ENCODE peak calls at places on chromosome 2, in five cellular contexts. U is hepatocyte, I is IMR-90, R is PC-3, N is A549. M is an unnamed sample.

GRCh38 chr2:162582357-162582798 is 238.4 kb downstream of the GCA start:
- DNase-seq in U (peak), I (no peak), R (peak), N (peak), M (no peak)

GRCh38 chr2:96821113-96821512 is 5.0 kb downstream of the CNNM3 start:
- DNase-seq in U (no peak), I (no peak), R (no peak), N (no peak), M (no peak)

GRCh38 chr2:172813314-172813888 is 77.8 kb downstream of the RAPGEF4 start:
- DNase-seq in U (peak), I (peak), R (peak), N (peak), M (peak)

GRCh38 chr2:204134421-204134820 is 197.9 kb downstream of the ICOS start:
- DNase-seq in U (no peak), I (no peak), R (no peak), N (no peak), M (no peak)

GRCh38 chr2:23944527-23944926 is 4.3 kb downstream of the UBXN2A start:
- DNase-seq in U (no peak), I (no peak), R (no peak), N (no peak), M (no peak)

GRCh38 chr2:71190959-71191943 is 35.7 kb downstream of the PAIP2B start:
- DNase-seq in U (no peak), I (peak), R (peak), N (peak), M (no peak)

GRCh38 chr2:188414412-188414811 is 122.7 kb downstream of the GULP1 start:
- DNase-seq in U (no peak), I (peak), R (no peak), N (peak), M (no peak)

GRCh38 chr2:168397629-168398028 is 58.4 kb upstream of the CERS6 start:
- DNase-seq in U (no peak), I (no peak), R (no peak), N (no peak), M (no peak)

GRCh38 chr2:158102446-158102845 is 770 bp downstream of the UPP2 start:
- DNase-seq in U (no peak), I (no peak), R (peak), N (no peak), M (no peak)

GRCh38 chr2:176188969-176189665 is 649 bp downstream of the HOXD1 start:
- DNase-seq in U (peak), I (no peak), R (no peak), N (no peak), M (peak)

GRCh38 chr2:44731505-44731904 is 210.0 kb upstream of the SIX3 start:
- DNase-seq in U (no peak), I (no peak), R (no peak), N (no peak), M (no peak)

DNA sequence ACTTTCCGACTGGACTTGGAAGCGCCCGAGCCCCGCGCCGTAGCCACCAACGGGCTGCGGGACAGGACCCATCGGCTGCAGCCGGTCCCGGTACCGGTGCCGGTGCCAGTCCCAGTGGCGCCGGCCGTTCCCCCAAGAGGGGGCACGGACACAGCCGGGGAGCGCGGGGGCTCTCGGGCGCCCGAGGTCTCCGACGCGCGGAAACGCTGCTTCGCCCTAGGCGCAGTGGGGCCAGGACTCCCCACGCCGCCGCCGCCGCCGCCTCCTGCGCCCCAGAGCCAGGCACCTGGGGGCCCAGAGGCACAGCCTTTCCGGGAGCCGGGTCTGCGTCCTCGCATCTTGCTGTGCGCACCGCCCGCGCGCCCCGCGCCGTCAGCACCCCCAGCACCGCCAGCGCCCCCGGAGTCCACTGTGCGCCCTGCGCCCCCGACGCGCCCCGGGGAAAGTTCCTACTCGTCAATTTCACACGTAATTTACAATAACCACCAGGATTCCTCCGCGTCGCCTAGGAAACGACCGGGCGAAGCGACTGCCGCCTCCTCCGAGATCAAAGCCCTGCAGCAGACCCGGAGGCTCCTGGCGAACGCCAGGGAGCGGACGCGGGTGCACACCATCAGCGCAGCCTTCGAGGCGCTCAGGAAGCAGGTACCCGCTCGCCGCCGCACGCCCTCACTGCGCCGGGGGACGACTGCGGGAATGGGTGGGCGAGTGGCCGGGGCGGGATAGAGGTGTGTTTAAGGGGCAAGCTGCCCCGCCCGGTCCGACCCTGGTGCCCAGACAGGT is 713 bp downstream of the ATOH8 start:
- DNase-seq in U (peak), I (peak), R (no peak), N (peak), M (peak)
- TF ChIP-seq CTCF in U (no peak), I (no peak), R (no peak), N (no peak), M (no peak)

DNA sequence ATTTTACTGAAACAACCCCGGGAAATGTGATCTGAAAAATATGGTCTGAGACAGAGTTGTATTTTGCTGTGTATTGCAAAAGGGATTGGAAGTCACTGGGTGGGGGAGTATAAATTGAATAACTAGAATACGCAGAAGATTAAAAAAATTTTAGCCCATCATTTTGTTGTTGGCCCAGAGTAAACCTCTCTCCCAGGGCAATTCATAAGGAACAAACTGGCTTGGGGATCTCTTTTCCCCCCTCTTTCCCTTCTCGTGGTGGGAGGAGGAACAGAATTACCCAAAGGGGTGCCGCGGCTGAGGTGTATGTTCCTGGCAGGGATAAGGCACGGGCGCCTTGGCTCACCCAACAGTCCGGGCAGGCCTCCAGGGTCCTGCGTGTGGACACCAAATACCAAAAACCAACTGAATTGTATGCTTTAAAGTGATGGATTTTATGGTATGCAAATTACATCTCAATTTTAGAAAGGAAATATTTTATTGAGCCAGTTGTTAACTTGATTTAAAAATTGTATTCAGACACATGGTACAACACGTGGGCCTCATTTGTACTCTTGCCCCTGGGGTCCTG is 121.2 kb upstream of the SPRED2 start:
- DNase-seq in U (no peak), I (no peak), R (no peak), N (no peak), M (no peak)
- H3K4me2 ChIP-seq in U (no peak), I (no peak), R (peak), N (peak), M (no peak)

GRCh38 chr2:165015052-165015642 is 59.8 kb upstream of the SLC38A11 start:
- DNase-seq in U (peak), I (peak), R (peak), N (peak), M (peak)
- TF ChIP-seq CTCF in U (peak), I (peak), R (peak), N (peak), M (peak)

DNA sequence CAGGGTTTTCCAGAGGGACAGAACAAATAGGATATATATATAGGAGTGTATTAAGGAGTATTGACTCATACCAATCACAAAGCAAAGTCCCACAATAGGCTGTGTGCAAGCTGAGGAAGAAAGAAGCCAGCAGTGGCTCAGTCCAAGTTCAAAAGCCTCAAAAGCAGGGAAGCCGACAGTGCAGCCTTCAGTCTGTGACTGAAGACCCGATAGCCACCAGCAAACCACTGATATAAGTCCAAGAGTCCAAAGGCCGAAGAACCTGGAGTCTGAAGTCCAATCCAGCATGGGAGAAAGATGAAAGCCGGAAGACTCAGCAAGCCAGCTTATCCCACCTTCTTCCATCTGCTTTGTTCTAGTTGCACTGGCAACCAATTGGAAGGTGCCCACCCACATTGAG is 39.0 kb upstream of the GPD2 start:
- DNase-seq in U (no peak), I (no peak), R (peak), N (no peak), M (no peak)
- H3K4me2 ChIP-seq in U (no peak), I (no peak), R (no peak), N (no peak), M (no peak)

GRCh38 chr2:10157293-10157692 is 34.8 kb downstream of the RRM2 start:
- DNase-seq in U (no peak), I (no peak), R (no peak), N (peak), M (no peak)
- TF ChIP-seq CTCF in U (no peak), I (peak), R (no peak), N (no peak), M (no peak)

GRCh38 chr2:144996225-144996795 is 476.4 kb upstream of the ZEB2 start:
- DNase-seq in U (no peak), I (peak), R (peak), N (no peak), M (no peak)

GRCh38 chr2:144999040-144999875 is 479.3 kb upstream of the ZEB2 start:
- DNase-seq in U (no peak), I (no peak), R (no peak), N (no peak), M (no peak)

GRCh38 chr2:144998435-144998834 is 478.5 kb upstream of the ZEB2 start:
- DNase-seq in U (no peak), I (no peak), R (no peak), N (no peak), M (no peak)

GRCh38 chr2:144990661-144991060 is 470.7 kb upstream of the ZEB2 start:
- DNase-seq in U (no peak), I (no peak), R (no peak), N (no peak), M (peak)

DNA sequence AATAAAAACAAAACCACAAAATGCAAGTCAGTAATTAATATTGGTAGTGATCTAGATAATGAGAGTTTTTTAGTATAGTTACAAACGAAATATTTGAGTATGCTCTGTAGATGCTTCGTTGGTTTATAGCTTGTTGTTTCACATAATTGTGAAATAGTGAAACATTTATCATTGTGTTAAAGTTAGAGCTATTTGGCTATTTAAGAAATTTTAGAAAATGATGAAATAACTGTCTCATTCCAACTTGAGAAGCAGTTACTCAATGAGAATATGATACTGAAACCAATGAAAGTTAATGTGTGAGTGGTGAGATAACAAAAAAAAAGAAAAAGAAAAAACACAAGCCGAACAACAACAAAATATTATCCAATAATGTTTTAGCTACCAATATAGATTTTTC is 475.6 kb upstream of the ZEB2 start:
- DNase-seq in U (no peak), I (no peak), R (no peak), N (no peak), M (no peak)
- H3K4me2 ChIP-seq in U (no peak), I (no peak), R (peak), N (peak), M (no peak)

GRCh38 chr2:46091004-46091403 is 206.2 kb upstream of the EPAS1 start:
- DNase-seq in U (no peak), I (no peak), R (peak), N (no peak), M (peak)
- TF ChIP-seq CTCF in U (peak), I (no peak), R (peak), N (peak), M (peak)

GRCh38 chr2:227805578-227805977 is 8.1 kb upstream of the CCL20 start:
- DNase-seq in U (no peak), I (no peak), R (no peak), N (no peak), M (no peak)
- H3K4me2 ChIP-seq in U (no peak), I (no peak), R (no peak), N (no peak), M (no peak)

GRCh38 chr2:62234755-62235655 is 39.1 kb downstream of the B3GNT2 start:
- DNase-seq in U (no peak), I (no peak), R (no peak), N (no peak), M (no peak)
- TF ChIP-seq CTCF in U (no peak), I (no peak), R (no peak), N (no peak), M (no peak)